ENCODE peak calls at places on chromosomes 6 and 20, in five cellular contexts. One of them, this sample, is unnamed.

GRCh38 chr6:47651505-47651944 is 46.9 kb upstream of the ADGRF4 start:
- DNase-seq in cardiac muscle cell: peak; percentile 63
- DNase-seq in T-cell: no peak
- DNase-seq in ovary: no peak
- DNase-seq in right cardiac atrium: no peak
- DNase-seq in this sample: no peak

GRCh38 chr6:134169881-134170486 is 117.6 kb upstream of the SLC2A12 start:
- DNase-seq in right cardiac atrium: no peak
- DNase-seq in T-cell: no peak
- DNase-seq in cardiac muscle cell: peak; percentile 69
- DNase-seq in ovary: no peak
- DNase-seq in this sample: no peak

GRCh38 chr6:110101885-110102284 is 77.6 kb downstream of the WASF1 start:
- DNase-seq in T-cell: no peak
- DNase-seq in right cardiac atrium: no peak
- DNase-seq in ovary: no peak
- DNase-seq in cardiac muscle cell: no peak
- DNase-seq in this sample: no peak

GRCh38 chr6:15758631-15759215 is 95.9 kb upstream of the DTNBP1 start:
- DNase-seq in ovary: no peak
- DNase-seq in right cardiac atrium: no peak
- DNase-seq in cardiac muscle cell: no peak
- DNase-seq in T-cell: no peak
- DNase-seq in this sample: no peak

GRCh38 chr20:4038047-4038459 is 22.7 kb upstream of the RNF24 start:
- DNase-seq in ovary: no peak
- DNase-seq in T-cell: peak; percentile 81
- DNase-seq in cardiac muscle cell: peak; percentile 87
- DNase-seq in right cardiac atrium: peak; percentile 72
- DNase-seq in this sample: peak; percentile 86

GRCh38 chr6:56744528-56744927 is 101.8 kb upstream of the DST start:
- DNase-seq in T-cell: no peak
- DNase-seq in right cardiac atrium: no peak
- DNase-seq in cardiac muscle cell: no peak
- DNase-seq in ovary: no peak
- DNase-seq in this sample: no peak

GRCh38 chr20:50724851-50725721 is 6.3 kb upstream of the PARD6B start:
- DNase-seq in T-cell: no peak
- DNase-seq in ovary: peak; percentile 88
- DNase-seq in right cardiac atrium: peak; percentile 74
- DNase-seq in cardiac muscle cell: peak; percentile 97
- DNase-seq in this sample: peak; percentile 73

GRCh38 chr6:166003569-166003968 is 164.1 kb downstream of the TBXT start:
- DNase-seq in T-cell: no peak
- DNase-seq in cardiac muscle cell: peak; percentile 45
- DNase-seq in ovary: no peak
- DNase-seq in right cardiac atrium: no peak
- DNase-seq in this sample: no peak

GRCh38 chr20:50957798-50958732 is at the start of gene DPM1:
- DNase-seq in T-cell: peak; percentile 85
- DNase-seq in right cardiac atrium: peak; percentile 88
- DNase-seq in ovary: peak; percentile 89
- DNase-seq in cardiac muscle cell: peak; percentile 94
- DNase-seq in this sample: peak; percentile 92

GRCh38 chr20:57882451-57883161 is 172.8 kb upstream of the PMEPA1 start:
- DNase-seq in cardiac muscle cell: no peak
- DNase-seq in right cardiac atrium: no peak
- DNase-seq in ovary: no peak
- DNase-seq in T-cell: no peak
- DNase-seq in this sample: no peak

GRCh38 chr6:56821005-56821432 is 133.9 kb upstream of the BEND6 start:
- DNase-seq in ovary: no peak
- DNase-seq in right cardiac atrium: no peak
- DNase-seq in T-cell: no peak
- DNase-seq in cardiac muscle cell: no peak
- DNase-seq in this sample: no peak

GRCh38 chr6:143766185-143766553 is 77.0 kb upstream of the LTV1 start:
- DNase-seq in cardiac muscle cell: no peak
- DNase-seq in right cardiac atrium: no peak
- DNase-seq in ovary: no peak
- DNase-seq in T-cell: no peak
- DNase-seq in this sample: no peak

This sample was measured in Right ventricle myocardium inferior.